ENCODE peak calls at places on chromosome 1, in six cellular contexts. One of them, this sample, is unnamed.

GRCh38 chr1:192807968-192808587 is 761 bp upstream of the RGS2 start:
- DNase-seq in GM12878: no peak
- DNase-seq in endothelial cell of umbilical vein: no peak
- DNase-seq in HepG2: no peak
- DNase-seq in K562: no peak
- DNase-seq in A549: peak
- DNase-seq in this sample: peak

GRCh38 chr1:218350909-218351616 is 5.9 kb downstream of the TGFB2 start:
- DNase-seq in endothelial cell of umbilical vein: peak
- DNase-seq in GM12878: no peak
- DNase-seq in A549: no peak
- DNase-seq in K562: no peak
- DNase-seq in HepG2: no peak
- DNase-seq in this sample: no peak

GRCh38 chr1:160626560-160627342 is 20.1 kb downstream of the SLAMF1 start:
- DNase-seq in K562: peak
- DNase-seq in HepG2: no peak
- DNase-seq in A549: no peak
- DNase-seq in GM12878: no peak
- DNase-seq in endothelial cell of umbilical vein: no peak
- DNase-seq in this sample: peak

GRCh38 chr1:99397029-99397428 is 132.7 kb downstream of the PLPPR4 start:
- DNase-seq in GM12878: no peak
- DNase-seq in endothelial cell of umbilical vein: no peak
- DNase-seq in HepG2: no peak
- DNase-seq in A549: no peak
- DNase-seq in K562: no peak
- DNase-seq in this sample: no peak

GRCh38 chr1:16613185-16614147 is at the start of gene NBPF1:
- DNase-seq in endothelial cell of umbilical vein: peak
- DNase-seq in GM12878: peak
- DNase-seq in A549: peak
- DNase-seq in HepG2: peak
- DNase-seq in K562: peak
- DNase-seq in this sample: peak

GRCh38 chr1:159817276-159818041 is 9.2 kb upstream of the SLAMF8 start:
- DNase-seq in endothelial cell of umbilical vein: peak
- DNase-seq in GM12878: no peak
- DNase-seq in HepG2: peak
- DNase-seq in K562: peak
- DNase-seq in A549: peak
- DNase-seq in this sample: no peak

GRCh38 chr1:192506741-192507155 is 68.8 kb upstream of the RGS1 start:
- DNase-seq in A549: peak
- DNase-seq in K562: peak
- DNase-seq in HepG2: peak
- DNase-seq in GM12878: peak
- DNase-seq in endothelial cell of umbilical vein: peak
- DNase-seq in this sample: peak

GRCh38 chr1:13807213-13807612 is 107.2 kb downstream of the PRDM2 start:
- DNase-seq in K562: peak
- DNase-seq in GM12878: no peak
- DNase-seq in A549: peak
- DNase-seq in HepG2: peak
- DNase-seq in endothelial cell of umbilical vein: no peak
- DNase-seq in this sample: peak

GRCh38 chr1:15151377-15151806 is 2.2 kb upstream of the TMEM51 start:
- DNase-seq in HepG2: peak
- DNase-seq in A549: no peak
- DNase-seq in K562: no peak
- DNase-seq in GM12878: no peak
- DNase-seq in endothelial cell of umbilical vein: no peak
- DNase-seq in this sample: no peak

GRCh38 chr1:9410737-9411297 is 118.1 kb downstream of the SPSB1 start:
- DNase-seq in HepG2: peak
- DNase-seq in A549: peak
- DNase-seq in endothelial cell of umbilical vein: peak
- DNase-seq in GM12878: peak
- DNase-seq in K562: peak
- DNase-seq in this sample: peak

GRCh38 chr1:1428174-1428573 is 7.1 kb upstream of the ANKRD65 start:
- DNase-seq in HepG2: no peak
- DNase-seq in A549: peak
- DNase-seq in K562: no peak
- DNase-seq in GM12878: no peak
- DNase-seq in endothelial cell of umbilical vein: no peak
- DNase-seq in this sample: no peak

GRCh38 chr1:1431006-1431844 is 4.3 kb upstream of the VWA1 start:
- DNase-seq in GM12878: no peak
- DNase-seq in A549: no peak
- DNase-seq in endothelial cell of umbilical vein: no peak
- DNase-seq in HepG2: peak
- DNase-seq in K562: no peak
- DNase-seq in this sample: no peak

GRCh38 chr1:1430114-1430982 is 5.1 kb upstream of the VWA1 start:
- DNase-seq in endothelial cell of umbilical vein: peak
- DNase-seq in GM12878: no peak
- DNase-seq in K562: peak
- DNase-seq in HepG2: peak
- DNase-seq in A549: peak
- DNase-seq in this sample: no peak

GRCh38 chr1:1431845-1432565 is 3.5 kb upstream of the VWA1 start:
- DNase-seq in GM12878: no peak
- DNase-seq in endothelial cell of umbilical vein: no peak
- DNase-seq in K562: no peak
- DNase-seq in A549: no peak
- DNase-seq in HepG2: peak
- DNase-seq in this sample: peak

GRCh38 chr1:1429671-1430073 is 5.8 kb upstream of the VWA1 start:
- DNase-seq in endothelial cell of umbilical vein: peak
- DNase-seq in HepG2: peak
- DNase-seq in K562: peak
- DNase-seq in GM12878: no peak
- DNase-seq in A549: peak
- DNase-seq in this sample: no peak
- TF ChIP-seq MAX in endothelial cell of umbilical vein: no peak
- TF ChIP-seq MAX in HepG2: no peak
- TF ChIP-seq MAX in K562: no peak
- TF ChIP-seq MAX in GM12878: no peak
- TF ChIP-seq MAX in A549: no peak
- TF ChIP-seq MAX in this sample: no peak

GRCh38 chr1:97668945-97669344 is 251.9 kb downstream of the DPYD start:
- DNase-seq in A549: peak
- DNase-seq in endothelial cell of umbilical vein: peak
- DNase-seq in K562: no peak
- DNase-seq in HepG2: no peak
- DNase-seq in GM12878: no peak
- DNase-seq in this sample: peak
- TF ChIP-seq CTCF in A549: peak
- TF ChIP-seq CTCF in endothelial cell of umbilical vein: peak
- TF ChIP-seq CTCF in K562: no peak
- TF ChIP-seq CTCF in HepG2: no peak
- TF ChIP-seq CTCF in GM12878: no peak
- TF ChIP-seq CTCF in this sample: no peak

GRCh38 chr1:177571076-177571475 is 398.8 kb downstream of the SEC16B start:
- DNase-seq in A549: no peak
- DNase-seq in HepG2: no peak
- DNase-seq in endothelial cell of umbilical vein: no peak
- DNase-seq in K562: no peak
- DNase-seq in GM12878: no peak
- DNase-seq in this sample: no peak
- TF ChIP-seq MYC in A549: no peak
- TF ChIP-seq MYC in HepG2: no peak
- TF ChIP-seq MYC in endothelial cell of umbilical vein: no peak
- TF ChIP-seq MYC in K562: no peak
- TF ChIP-seq MYC in GM12878: no peak
- TF ChIP-seq MYC in this sample: no peak

GRCh38 chr1:36400514-36400824 is 2.8 kb upstream of the LSM10 start:
- DNase-seq in GM12878: no peak
- DNase-seq in endothelial cell of umbilical vein: no peak
- DNase-seq in A549: no peak
- DNase-seq in HepG2: no peak
- DNase-seq in K562: no peak
- DNase-seq in this sample: no peak

GRCh38 chr1:36398370-36398977 is 766 bp upstream of the LSM10 start:
- DNase-seq in K562: no peak
- DNase-seq in endothelial cell of umbilical vein: no peak
- DNase-seq in HepG2: no peak
- DNase-seq in GM12878: no peak
- DNase-seq in A549: no peak
- DNase-seq in this sample: no peak

GRCh38 chr1:36397378-36398230 is at the start of gene LSM10:
- DNase-seq in HepG2: peak
- DNase-seq in A549: peak
- DNase-seq in K562: peak
- DNase-seq in endothelial cell of umbilical vein: peak
- DNase-seq in GM12878: peak
- DNase-seq in this sample: peak

GRCh38 chr1:36401602-36402517 is 4.2 kb upstream of the LSM10 start:
- DNase-seq in GM12878: no peak
- DNase-seq in HepG2: no peak
- DNase-seq in K562: no peak
- DNase-seq in endothelial cell of umbilical vein: no peak
- DNase-seq in A549: no peak
- DNase-seq in this sample: no peak

DNA sequence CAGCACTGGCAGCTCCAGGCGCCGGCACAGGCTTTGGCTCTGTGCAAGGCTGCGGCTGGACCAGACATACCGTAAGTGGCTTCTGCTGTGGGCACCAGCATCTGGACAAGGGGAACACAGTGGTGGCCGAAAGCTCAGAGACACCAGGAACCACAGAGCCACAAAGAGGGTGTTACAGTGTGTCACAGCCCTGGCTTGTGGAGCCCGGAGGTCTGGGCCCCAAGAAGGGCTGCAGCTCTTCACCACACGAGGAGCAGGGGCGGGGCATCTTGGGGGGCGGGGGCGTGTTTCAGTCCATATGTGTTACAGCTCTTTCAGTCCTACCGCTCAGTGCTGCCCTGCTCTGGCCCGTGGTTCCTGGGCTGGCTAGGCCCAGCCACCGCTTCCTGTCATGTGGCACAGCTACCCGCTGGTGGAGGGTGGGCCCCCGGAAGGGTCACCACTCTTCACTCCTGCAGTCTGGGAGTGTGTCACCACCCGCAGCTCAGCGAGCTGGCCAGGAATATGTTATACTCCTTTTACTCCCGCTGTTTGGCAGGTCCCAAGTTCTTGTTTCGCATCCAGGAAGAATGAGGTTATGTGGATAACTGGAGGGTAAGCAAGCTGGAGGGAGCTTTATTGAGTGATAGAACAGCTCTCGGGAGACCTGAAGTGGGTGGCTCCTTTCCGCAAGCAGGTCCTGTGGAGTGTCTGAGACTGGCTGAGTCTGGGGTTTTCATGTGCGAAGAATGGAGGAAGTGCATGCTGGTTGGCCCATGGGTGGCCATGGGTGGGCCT is 3.3 kb upstream of the LSM10 start:
- DNase-seq in A549: peak
- DNase-seq in endothelial cell of umbilical vein: peak
- DNase-seq in K562: peak
- DNase-seq in GM12878: no peak
- DNase-seq in HepG2: peak
- DNase-seq in this sample: peak
- TF ChIP-seq MAX in A549: no peak
- TF ChIP-seq MAX in endothelial cell of umbilical vein: no peak
- TF ChIP-seq MAX in K562: no peak
- TF ChIP-seq MAX in GM12878: no peak
- TF ChIP-seq MAX in HepG2: peak
- TF ChIP-seq MAX in this sample: peak